ENCODE peak calls at places on chromosomes 5 and 9, in four cellular contexts. F is HepG2, Z is GM12878, T is K562. W is an unnamed sample. For H3K27me3, the result is how much of the 10 kb centered on the place peaks cover.

GRCh38 chr5:2677689-2678088 is 73.8 kb downstream of the IRX2 start:
- DNase-seq in F (no peak), Z (no peak), T (no peak), W (no peak)

GRCh38 chr9:87118594-87118993 is 171.3 kb upstream of the GAS1 start:
- DNase-seq in F (no peak), Z (no peak), T (no peak), W (no peak)

GRCh38 chr5:129767927-129768380 is 20.1 kb downstream of the MINAR2 start:
- DNase-seq in F (peak), Z (peak), T (peak), W (peak)

GRCh38 chr9:79572032-79572890 is 496 bp downstream of the TLE4 start:
- DNase-seq in F (no peak), Z (no peak), T (peak), W (peak)

GRCh38 chr5:159943331-159943730 is 27.0 kb downstream of the ADRA1B start:
- DNase-seq in F (no peak), Z (no peak), T (no peak), W (no peak)

GRCh38 chr9:109914280-109915027 is 134.5 kb downstream of the PALM2AKAP2 start:
- DNase-seq in F (no peak), Z (peak), T (no peak), W (no peak)

GRCh38 chr5:10762178-10762775 is 1.2 kb upstream of the DAP start:
- DNase-seq in F (no peak), Z (no peak), T (no peak), W (peak)

GRCh38 chr9:107020040-107020530 is 157.1 kb downstream of the ZNF462 start:
- DNase-seq in F (no peak), Z (peak), T (no peak), W (no peak)

GRCh38 chr5:146947181-146947941 is 68.8 kb upstream of the PPP2R2B start:
- DNase-seq in F (no peak), Z (no peak), T (peak), W (peak)

GRCh38 chr5:2496126-2496525 is 255.4 kb downstream of the IRX2 start:
- DNase-seq in F (no peak), Z (no peak), T (no peak), W (no peak)

GRCh38 chr9:131524578-131525315 is 6.3 kb downstream of the UCK1 start:
- DNase-seq in F (no peak), Z (no peak), T (no peak), W (no peak)

GRCh38 chr5:50666261-50667078 is at the start of gene PARP8:
- DNase-seq in F (no peak), Z (no peak), T (no peak), W (no peak)

GRCh38 chr5:59712836-59713487 is 180.6 kb downstream of the PDE4D start:
- DNase-seq in F (no peak), Z (no peak), T (no peak), W (no peak)

GRCh38 chr5:178241688-178242231 is 9.2 kb upstream of the PHYKPL start:
- DNase-seq in F (no peak), Z (no peak), T (no peak), W (no peak)

GRCh38 chr5:178256746-178257145 is 24.1 kb upstream of the PHYKPL start:
- DNase-seq in F (no peak), Z (no peak), T (peak), W (no peak)

GRCh38 chr5:82873452-82873851 is 203.7 kb downstream of the TMEM167A start:
- DNase-seq in F (no peak), Z (no peak), T (no peak), W (no peak)

GRCh38 chr5:130616161-130616560 is 548.9 kb downstream of the HINT1 start:
- DNase-seq in F (no peak), Z (no peak), T (no peak), W (no peak)

GRCh38 chr5:111887706-111888105 is 130.7 kb upstream of the NREP start:
- DNase-seq in F (no peak), Z (no peak), T (no peak), W (no peak)

GRCh38 chr5:176866913-176867312 is 32.2 kb downstream of the HK3 start:
- DNase-seq in F (no peak), Z (no peak), T (no peak), W (no peak)

GRCh38 chr9:91734371-91734981 is 215.6 kb downstream of the ROR2 start:
- DNase-seq in F (peak), Z (no peak), T (peak), W (peak)

GRCh38 chr9:117403403-117403811 is 11.4 kb downstream of the ASTN2 start:
- DNase-seq in F (no peak), Z (no peak), T (no peak), W (no peak)

GRCh38 chr9:14560194-14560593 is 133.0 kb downstream of the ZDHHC21 start:
- DNase-seq in F (no peak), Z (peak), T (no peak), W (no peak)

GRCh38 chr9:114341152-114341830 is 11.6 kb downstream of the ORM2 start:
- DNase-seq in F (no peak), Z (no peak), T (no peak), W (no peak)
- H3K27ac ChIP-seq in F (no peak), Z (no peak), T (no peak), W (no peak)

GRCh38 chr5:139445325-139446170 is 6.2 kb upstream of the DNAJC18 start:
- DNase-seq in F (no peak), Z (no peak), T (no peak), W (peak)
- TF ChIP-seq MYC in F (no peak), Z (no peak), T (no peak), W (no peak)

GRCh38 chr5:7756453-7756852 is 94.5 kb downstream of the CFAP90 start:
- DNase-seq in F (no peak), Z (no peak), T (no peak), W (no peak)

GRCh38 chr5:7754490-7754889 is 96.4 kb downstream of the CFAP90 start:
- DNase-seq in F (no peak), Z (no peak), T (no peak), W (no peak)

GRCh38 chr5:7755958-7756357 is 95.0 kb downstream of the CFAP90 start:
- DNase-seq in F (no peak), Z (no peak), T (no peak), W (no peak)

GRCh38 chr5:7753596-7753995 is 97.3 kb downstream of the CFAP90 start:
- DNase-seq in F (no peak), Z (no peak), T (no peak), W (no peak)

DNA sequence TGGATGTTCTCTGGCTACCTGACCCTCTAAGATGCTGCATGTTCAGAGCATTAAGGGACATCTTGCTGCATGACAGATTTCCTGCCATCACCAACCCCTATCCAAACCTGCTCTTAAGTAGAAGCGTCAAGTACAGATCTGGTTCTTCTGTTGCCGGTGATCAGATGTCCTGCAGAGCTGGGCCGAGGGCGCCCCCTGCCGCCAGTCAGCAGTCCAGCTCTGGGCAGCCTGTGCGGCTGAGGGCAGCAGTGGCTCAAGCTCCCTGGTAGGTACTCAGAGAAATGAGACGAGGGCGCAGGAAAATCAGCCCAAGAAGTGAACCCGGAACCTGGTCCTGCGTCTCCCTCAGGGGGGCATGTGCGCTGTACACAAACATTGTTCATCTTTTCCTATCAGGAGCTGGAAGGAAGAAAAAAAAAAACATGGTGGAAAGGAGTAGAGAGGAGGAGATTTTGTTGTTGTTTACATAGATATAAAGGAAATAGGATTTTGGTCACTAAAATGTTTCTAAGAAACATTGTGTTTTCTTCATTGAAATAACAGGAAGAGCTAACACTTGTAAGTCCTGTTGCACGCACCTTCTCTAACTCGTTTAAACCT is 95.8 kb downstream of the CFAP90 start:
- DNase-seq in F (peak), Z (no peak), T (peak), W (peak)
- H3K27me3 ChIP-seq in F (under half), Z (under half), T (under half), W (under half)

GRCh38 chr5:28517691-28518090 is 1479.3 kb upstream of the CDH9 start:
- DNase-seq in F (no peak), Z (no peak), T (no peak), W (no peak)

GRCh38 chr5:28523887-28524637 is 1485.7 kb upstream of the CDH9 start:
- DNase-seq in F (no peak), Z (no peak), T (no peak), W (peak)

GRCh38 chr5:28523416-28523815 is 1485.0 kb upstream of the CDH9 start:
- DNase-seq in F (no peak), Z (no peak), T (no peak), W (no peak)
- H3K27ac ChIP-seq in F (no peak), Z (no peak), T (no peak), W (no peak)

GRCh38 chr9:136255166-136255538 is 9.5 kb upstream of the QSOX2 start:
- DNase-seq in F (peak), Z (no peak), T (no peak), W (no peak)

GRCh38 chr9:136257381-136258298 is 12.0 kb upstream of the QSOX2 start:
- DNase-seq in F (no peak), Z (no peak), T (peak), W (no peak)

GRCh38 chr9:136258299-136258625 is 12.7 kb upstream of the QSOX2 start:
- DNase-seq in F (no peak), Z (no peak), T (no peak), W (no peak)

GRCh38 chr9:136254381-136255165 is 9.0 kb upstream of the QSOX2 start:
- DNase-seq in F (no peak), Z (no peak), T (peak), W (no peak)

DNA sequence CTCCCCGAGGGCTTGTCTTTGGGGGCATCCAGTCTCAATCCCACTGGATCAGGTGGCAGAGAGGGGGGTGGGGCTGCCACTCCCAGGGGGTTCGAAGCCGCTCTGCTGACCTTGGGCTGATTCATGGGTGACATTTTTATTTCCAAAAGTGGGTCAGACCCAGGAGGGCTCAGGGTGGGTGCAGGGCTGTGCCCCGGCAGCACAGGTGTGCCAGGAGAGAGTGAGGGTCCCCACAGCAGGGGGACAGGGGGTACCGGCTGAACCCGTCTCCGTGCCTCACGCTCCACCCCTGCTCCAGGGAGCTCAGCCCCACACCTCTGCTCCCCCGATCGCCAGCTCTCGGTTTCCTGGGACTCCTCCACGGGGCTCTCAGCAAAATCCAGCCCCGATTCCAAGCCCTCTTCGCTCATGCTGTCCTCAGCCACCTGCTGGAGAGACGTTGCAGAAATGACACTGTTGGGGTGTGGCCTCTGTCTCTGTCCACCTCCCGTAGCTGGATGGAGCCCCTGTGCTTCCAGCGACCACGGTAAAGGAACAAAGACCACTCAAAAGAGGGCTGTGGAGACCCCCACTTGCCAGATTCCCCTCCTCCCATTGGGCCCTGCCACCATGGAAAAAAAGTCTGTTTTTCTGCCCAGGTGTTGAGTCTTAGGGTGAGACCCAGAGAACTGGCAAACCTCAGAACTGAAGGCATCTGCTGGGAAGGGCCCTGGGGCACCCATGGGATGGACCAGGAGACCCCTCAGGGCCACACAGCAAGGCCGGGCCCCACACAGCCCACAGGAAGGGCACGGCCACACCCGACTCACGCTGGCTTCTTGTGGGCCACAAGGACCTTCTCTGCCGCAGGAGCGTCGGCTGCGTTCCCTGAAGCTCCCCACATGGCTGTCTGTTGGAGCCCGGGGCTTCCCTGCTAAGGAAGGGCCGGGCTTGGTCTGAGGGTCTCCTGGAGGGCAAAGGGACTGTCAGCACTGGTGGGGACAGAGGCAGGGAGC is 10.6 kb upstream of the QSOX2 start:
- DNase-seq in F (no peak), Z (no peak), T (peak), W (no peak)
- TF ChIP-seq MYC in F (no peak), Z (no peak), T (no peak), W (no peak)

DNA sequence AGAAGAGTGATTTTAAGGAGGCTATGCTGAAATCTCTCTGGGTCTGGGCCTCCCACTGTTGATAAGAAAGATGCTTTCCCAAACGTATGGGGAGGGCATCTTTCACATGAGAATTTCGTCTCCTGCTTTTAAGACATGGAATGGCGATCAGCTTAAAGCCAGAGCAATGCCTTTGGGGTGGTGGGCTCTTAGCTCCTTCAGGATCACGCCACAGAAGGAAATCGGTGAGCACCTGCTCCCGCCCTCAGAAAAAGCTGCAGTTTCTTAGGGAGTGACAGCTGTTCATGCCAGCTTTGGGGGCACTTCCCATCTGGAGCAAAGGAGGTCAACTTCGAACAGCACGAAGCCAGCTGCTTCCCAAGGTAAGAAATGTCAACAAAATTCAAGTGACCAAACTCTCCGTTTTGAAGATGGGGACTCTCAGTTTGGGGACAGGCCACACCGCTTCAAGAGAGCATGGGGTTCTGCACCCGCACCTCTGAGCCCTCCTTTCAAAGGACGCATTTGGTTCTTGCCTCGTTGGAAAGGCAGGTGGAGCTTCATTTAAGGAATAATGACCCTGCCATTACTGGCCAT is 39.0 kb downstream of the TRIP13 start:
- DNase-seq in F (no peak), Z (no peak), T (no peak), W (no peak)
- H3K27me3 ChIP-seq in F (under half), Z (under half), T (under half), W (under half)

GRCh38 chr9:133492061-133493021 is 13.4 kb upstream of the SLC2A6 start:
- DNase-seq in F (no peak), Z (no peak), T (no peak), W (no peak)
- H3K27ac ChIP-seq in F (no peak), Z (no peak), T (no peak), W (no peak)

DNA sequence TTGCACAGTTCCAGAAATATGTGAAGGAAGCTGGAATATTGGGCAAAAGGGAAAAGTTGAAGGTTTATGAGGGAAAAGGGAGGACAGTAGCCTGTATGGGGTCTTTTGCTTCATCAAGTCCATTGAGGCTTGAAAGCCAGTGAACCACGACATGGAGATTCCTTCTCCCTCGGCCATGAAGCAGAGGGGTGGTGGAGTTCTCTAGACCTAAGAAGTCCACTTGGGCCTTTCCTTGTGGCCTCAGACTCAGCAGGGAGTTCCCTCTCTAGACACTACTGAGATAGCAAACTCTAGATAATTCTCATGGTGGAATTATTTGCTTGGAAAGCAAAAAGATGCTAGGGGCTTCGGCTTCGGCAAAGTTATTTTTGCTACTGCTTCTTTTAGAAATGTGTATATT is 78.5 kb downstream of the FOXD1 start:
- DNase-seq in F (no peak), Z (no peak), T (no peak), W (no peak)
- TF ChIP-seq MYC in F (no peak), Z (no peak), T (no peak), W (no peak)

W was measured in endothelial cell of umbilical vein.